ENCODE peak calls at places on chromosomes 13 and 19, in four cellular contexts. Q, B, N and C are unnamed samples.

GRCh38 chr13:77928909-77929308 is 10.3 kb upstream of the EDNRB start:
- DNase-seq in Q (peak), B (no peak), N (peak), C (peak)

GRCh38 chr13:80547885-80548284 is 207.0 kb upstream of the SPRY2 start:
- DNase-seq in B (no peak), Q (no peak), N (no peak), C (no peak)

GRCh38 chr13:52879950-52880650 is 31.7 kb upstream of the PCDH8 start:
- DNase-seq in Q (no peak), N (no peak), B (no peak), C (no peak)

GRCh38 chr19:35601971-35602370 is 10.6 kb upstream of the HAUS5 start:
- DNase-seq in N (no peak), B (no peak), Q (no peak), C (no peak)

GRCh38 chr19:39671739-39672363 is 16.1 kb downstream of the LGALS16 start:
- DNase-seq in N (peak), B (no peak), Q (peak), C (peak)

GRCh38 chr19:1291761-1292418 is 6.2 kb downstream of the EFNA2 start:
- DNase-seq in B (no peak), Q (peak), N (peak), C (peak)

GRCh38 chr13:106415971-106416370 is 119.5 kb downstream of the EFNB2 start:
- DNase-seq in Q (no peak), B (no peak), N (no peak), C (no peak)

GRCh38 chr19:54523403-54523802 is 20.8 kb downstream of the LAIR2 start:
- DNase-seq in N (no peak), Q (no peak), B (no peak), C (no peak)

GRCh38 chr13:66222926-66223325 is 1007.2 kb downstream of the PCDH9 start:
- DNase-seq in N (no peak), B (no peak), Q (no peak), C (no peak)

GRCh38 chr13:33340631-33341030 is 55.1 kb upstream of the STARD13 start:
- DNase-seq in B (no peak), Q (no peak), N (no peak), C (no peak)

GRCh38 chr13:40652588-40652940 is 13.9 kb downstream of the FOXO1 start:
- DNase-seq in Q (no peak), B (no peak), N (no peak), C (no peak)

GRCh38 chr13:48009298-48009697 is 8.2 kb upstream of the SUCLA2 start:
- DNase-seq in Q (no peak), N (no peak), B (no peak), C (no peak)

GRCh38 chr13:73691891-73692290 is 442.3 kb downstream of the KLF12 start:
- DNase-seq in Q (no peak), B (no peak), N (no peak), C (no peak)

GRCh38 chr19:14432817-14433453 is at the start of gene PKN1:
- DNase-seq in N (peak), Q (peak), B (no peak), C (peak)

GRCh38 chr19:750640-751423 is at the start of gene MISP:
- DNase-seq in B (no peak), N (no peak), Q (no peak), C (no peak)

GRCh38 chr13:36919833-36920611 is at the start of gene SMAD9:
- DNase-seq in B (peak), Q (peak), N (peak), C (peak)

GRCh38 chr13:51935326-51936171 is 73.8 kb downstream of the CCDC70 start:
- DNase-seq in Q (no peak), N (no peak), B (no peak), C (no peak)

GRCh38 chr19:17938092-17938845 is 5.5 kb downstream of the CCDC124 start:
- DNase-seq in Q (peak), B (peak), N (peak), C (peak)

GRCh38 chr13:73179906-73180305 is 121.1 kb downstream of the KLF5 start:
- DNase-seq in Q (no peak), N (no peak), B (no peak), C (no peak)

GRCh38 chr13:73421310-73421912 is 362.6 kb downstream of the KLF5 start:
- DNase-seq in B (no peak), Q (no peak), N (no peak), C (no peak)

GRCh38 chr13:27583645-27584044 is 36.7 kb downstream of the LNX2 start:
- DNase-seq in Q (no peak), N (no peak), B (no peak), C (no peak)

GRCh38 chr19:23762884-23763711 is 4.4 kb upstream of the ZNF681 start:
- DNase-seq in N (peak), B (peak), Q (peak), C (peak)

GRCh38 chr19:478236-478888 is 17.5 kb upstream of the SHC2 start:
- DNase-seq in Q (no peak), B (no peak), N (no peak), C (no peak)

GRCh38 chr13:31234729-31235128 is 35.0 kb downstream of the B3GLCT start:
- DNase-seq in B (no peak), N (no peak), Q (no peak), C (no peak)
- TF ChIP-seq CTCF in B (no peak), N (no peak), Q (no peak), C (no peak)

GRCh38 chr19:15517778-15518177 is 9.5 kb downstream of the CYP4F22 start:
- DNase-seq in Q (no peak), N (no peak), B (no peak), C (no peak)
- TF ChIP-seq CTCF in Q (no peak), N (no peak), B (no peak), C (no peak)

GRCh38 chr13:45468676-45469075 is 3.9 kb downstream of the COG3 start:
- DNase-seq in B (no peak), N (no peak), Q (no peak), C (no peak)

GRCh38 chr13:45474584-45475454 is 10.1 kb downstream of the COG3 start:
- DNase-seq in N (no peak), B (no peak), Q (peak), C (no peak)

GRCh38 chr13:45472171-45472705 is 7.5 kb downstream of the COG3 start:
- DNase-seq in Q (no peak), B (no peak), N (no peak), C (no peak)

DNA sequence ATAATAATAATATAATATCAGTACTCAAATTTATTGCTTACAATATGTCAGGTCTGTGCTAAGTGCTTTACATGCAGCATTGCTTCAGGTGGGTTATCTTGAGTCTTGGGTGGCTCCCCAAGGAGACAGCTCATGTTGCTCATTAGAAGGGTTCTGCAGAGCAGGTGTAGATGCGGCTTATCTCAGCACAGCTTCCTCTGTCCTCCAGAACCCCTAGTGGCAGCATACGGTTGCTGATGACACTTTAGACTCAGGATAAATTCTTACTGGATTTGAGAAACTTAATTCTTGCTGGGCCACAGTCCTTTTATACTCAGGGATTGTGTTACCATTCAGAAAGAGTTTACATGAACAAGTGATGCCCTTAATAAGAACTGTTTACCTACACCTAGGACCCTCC is 8.9 kb downstream of the COG3 start:
- DNase-seq in B (no peak), Q (peak), N (peak), C (no peak)
- TF ChIP-seq CTCF in B (no peak), Q (no peak), N (peak), C (peak)

GRCh38 chr13:21022694-21023325 is 38.6 kb downstream of the LATS2 start:
- DNase-seq in Q (no peak), B (no peak), N (no peak), C (no peak)
- TF ChIP-seq CTCF in Q (no peak), B (no peak), N (no peak), C (no peak)

DNA sequence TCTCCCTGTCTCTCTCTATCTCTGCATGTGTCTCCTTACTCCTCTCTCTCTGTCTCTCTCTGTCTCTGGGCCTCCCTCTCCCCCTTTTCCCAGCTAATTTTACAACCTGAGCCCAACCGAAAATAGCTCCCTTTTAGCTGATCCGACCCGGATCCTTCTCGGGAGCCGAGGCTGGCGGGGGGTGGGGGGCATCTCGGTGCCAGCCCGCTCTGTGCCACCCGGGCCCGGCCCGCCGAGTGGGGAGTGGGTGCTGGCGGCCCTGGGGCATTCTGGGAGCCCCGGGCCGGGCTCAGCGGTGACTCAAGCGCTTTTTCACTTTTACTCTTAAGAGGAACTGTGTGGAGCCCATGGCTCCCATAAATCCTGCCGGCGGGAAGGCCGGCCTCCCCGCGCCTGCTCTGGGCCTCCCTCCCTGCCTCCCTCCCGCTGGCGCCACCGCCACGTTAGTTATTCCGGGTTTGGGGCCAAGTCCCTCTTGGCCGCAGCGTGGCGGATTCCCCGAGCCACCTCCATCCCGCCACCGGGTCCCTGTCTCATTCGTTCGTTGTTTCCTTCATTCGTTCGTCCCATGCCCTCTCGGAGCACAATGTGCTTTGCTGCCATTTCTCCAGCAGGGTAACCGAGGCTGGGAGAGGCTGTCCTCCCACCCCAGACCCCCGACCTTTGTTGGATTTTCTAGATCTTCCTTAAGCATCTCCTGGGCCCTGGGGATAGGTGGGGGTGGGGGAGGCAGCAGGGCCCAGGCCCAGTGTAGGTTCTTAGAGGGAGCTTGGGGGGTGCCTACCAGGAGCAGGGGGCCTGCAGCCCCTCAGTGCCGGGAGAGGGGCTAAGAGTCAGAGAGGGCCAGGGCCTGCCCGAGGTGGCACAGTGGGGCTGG is 3.2 kb downstream of the NFIC start:
- DNase-seq in Q (peak), N (peak), B (peak), C (peak)
- TF ChIP-seq CTCF in Q (no peak), N (no peak), B (peak), C (no peak)

GRCh38 chr13:97849305-97849704 is 104.2 kb upstream of the IPO5 start:
- DNase-seq in B (no peak), Q (peak), N (peak), C (peak)
- TF ChIP-seq CTCF in B (no peak), Q (no peak), N (peak), C (no peak)

GRCh38 chr19:56080669-56081401 is 40.3 kb downstream of the ZNF787 start:
- DNase-seq in B (peak), Q (peak), N (peak), C (peak)
- TF ChIP-seq CTCF in B (peak), Q (peak), N (peak), C (peak)